ENCODE peak calls at places on chromosomes 4 and X, in eight cellular contexts. G is OCI-LY7, U is hepatocyte, S is HCT116, W is GM23338, L is SK-N-SH, H is PC-3, B is GM23248. N is an unnamed sample. For H4K20me1, the result is how much of the 10 kb centered on the place peaks cover.

GRCh38 chrX:154793084-154793483 is 12.2 kb downstream of the MPP1 start:
- DNase-seq in G (no peak), U (no peak), S (no peak), W (no peak), L (no peak), H (peak), B (no peak), N (no peak)

GRCh38 chr4:182770969-182771330 is 146.2 kb downstream of the DCTD start:
- DNase-seq in G (no peak), U (peak), S (no peak), W (peak), L (no peak), H (no peak), B (no peak), N (peak)

GRCh38 chrX:40158036-40158706 is 60.4 kb upstream of the BCOR start:
- DNase-seq in G (peak), U (peak), S (no peak), W (peak), L (no peak), H (peak), B (peak), N (peak)

GRCh38 chr4:165288639-165289428 is 38.6 kb upstream of the MSMO1 start:
- DNase-seq in G (no peak), U (no peak), S (no peak), W (no peak), L (no peak), H (peak), B (peak), N (no peak)

GRCh38 chr4:5609265-5610007 is 98.9 kb downstream of the EVC2 start:
- DNase-seq in G (no peak), U (no peak), S (no peak), W (no peak), L (no peak), H (no peak), B (no peak), N (no peak)

GRCh38 chr4:176185068-176185467 is 10.3 kb downstream of the SPATA4 start:
- DNase-seq in G (no peak), U (no peak), S (no peak), W (no peak), L (no peak), H (peak), B (peak), N (no peak)

GRCh38 chr4:3317656-3318211 is 24.9 kb downstream of the RGS12 start:
- DNase-seq in G (no peak), U (no peak), S (no peak), W (no peak), L (no peak), H (no peak), B (no peak), N (no peak)

GRCh38 chr4:182242793-182243192 is 409 bp upstream of the TENM3 start:
- DNase-seq in G (no peak), U (peak), S (no peak), W (no peak), L (no peak), H (no peak), B (no peak), N (no peak)

GRCh38 chrX:70445876-70446275 is 1.2 kb downstream of the DLG3 start:
- DNase-seq in G (no peak), U (no peak), S (no peak), W (no peak), L (peak), H (no peak), B (no peak), N (no peak)

GRCh38 chrX:136608295-136608933 is 39.5 kb upstream of the CD40LG start:
- DNase-seq in G (peak), U (no peak), S (peak), W (peak), L (no peak), H (peak), B (peak), N (peak)

GRCh38 chr4:182533948-182534347 is 290.7 kb downstream of the TENM3 start:
- DNase-seq in G (no peak), U (no peak), S (no peak), W (no peak), L (no peak), H (peak), B (peak), N (no peak)

GRCh38 chr4:56981795-56982201 is 3.1 kb downstream of the POLR2B start:
- DNase-seq in G (no peak), U (no peak), S (no peak), W (no peak), L (no peak), H (peak), B (peak), N (no peak)

GRCh38 chr4:137558951-137559350 is 26.7 kb upstream of the PCDH18 start:
- DNase-seq in G (no peak), U (no peak), S (no peak), W (no peak), L (no peak), H (peak), B (peak), N (peak)

GRCh38 chr4:90061881-90062280 is 65.3 kb upstream of the CCSER1 start:
- DNase-seq in G (no peak), U (no peak), S (no peak), W (no peak), L (no peak), H (peak), B (no peak), N (no peak)

GRCh38 chr4:139191373-139191772 is 14.4 kb upstream of the ELF2 start:
- DNase-seq in G (no peak), U (no peak), S (no peak), W (no peak), L (no peak), H (no peak), B (no peak), N (no peak)

GRCh38 chr4:139595989-139596679 is 40.1 kb upstream of the SETD7 start:
- DNase-seq in G (no peak), U (no peak), S (no peak), W (no peak), L (no peak), H (peak), B (peak), N (no peak)

GRCh38 chr4:93334003-93334402 is 494.6 kb upstream of the ATOH1 start:
- DNase-seq in G (no peak), U (no peak), S (no peak), W (no peak), L (no peak), H (no peak), B (no peak), N (no peak)

GRCh38 chr4:104860227-104861123 is 286.2 kb upstream of the TET2 start:
- DNase-seq in G (peak), U (peak), S (peak), W (peak), L (peak), H (peak), B (peak), N (peak)

GRCh38 chrX:7689791-7690412 is 153.1 kb upstream of the VCX start:
- DNase-seq in G (no peak), U (no peak), S (no peak), W (no peak), L (no peak), H (no peak), B (no peak), N (no peak)

GRCh38 chr4:39410415-39410814 is 3.7 kb downstream of the KLB start:
- DNase-seq in G (peak), U (no peak), S (no peak), W (no peak), L (no peak), H (peak), B (peak), N (no peak)

GRCh38 chr4:55010550-55010949 is 114.8 kb downstream of the KDR start:
- DNase-seq in G (no peak), U (no peak), S (no peak), W (no peak), L (no peak), H (no peak), B (no peak), N (no peak)

GRCh38 chrX:71532078-71532752 is 689 bp upstream of the OGT start:
- DNase-seq in G (peak), U (peak), S (no peak), W (no peak), L (no peak), H (peak), B (peak), N (peak)

GRCh38 chrX:109511113-109511512 is 25.5 kb upstream of the NXT2 start:
- DNase-seq in G (peak), U (no peak), S (no peak), W (no peak), L (no peak), H (no peak), B (no peak), N (no peak)

GRCh38 chrX:18278448-18278847 is 57.8 kb upstream of the BEND2 start:
- DNase-seq in G (no peak), U (no peak), S (no peak), W (no peak), L (no peak), H (no peak), B (no peak), N (no peak)

GRCh38 chrX:70013483-70014222 is 36.1 kb downstream of the AWAT2 start:
- DNase-seq in G (no peak), U (no peak), S (no peak), W (no peak), L (no peak), H (no peak), B (no peak), N (no peak)

GRCh38 chr4:128604840-128605239 is 204.7 kb upstream of the JADE1 start:
- DNase-seq in G (no peak), U (no peak), S (no peak), W (no peak), L (no peak), H (peak), B (no peak), N (no peak)

GRCh38 chr4:1975391-1975801 is 33.4 kb downstream of the NELFA start:
- DNase-seq in G (no peak), U (no peak), S (no peak), W (no peak), L (no peak), H (no peak), B (no peak), N (no peak)

GRCh38 chrX:19342331-19342906 is 1.3 kb upstream of the PDHA1 start:
- DNase-seq in G (peak), U (peak), S (no peak), W (no peak), L (no peak), H (peak), B (peak), N (no peak)

GRCh38 chrX:96394566-96394965 is 290.1 kb upstream of the DIAPH2 start:
- DNase-seq in G (no peak), U (no peak), S (no peak), W (no peak), L (no peak), H (peak), B (peak), N (no peak)

GRCh38 chr4:87093443-87094123 is 126.8 kb downstream of the KLHL8 start:
- DNase-seq in G (peak), U (peak), S (peak), W (peak), L (peak), H (peak), B (peak), N (peak)

GRCh38 chr4:87089368-87089767 is 131.1 kb downstream of the KLHL8 start:
- DNase-seq in G (no peak), U (no peak), S (no peak), W (no peak), L (no peak), H (peak), B (no peak), N (no peak)

GRCh38 chr4:87088188-87088587 is 132.2 kb downstream of the KLHL8 start:
- DNase-seq in G (no peak), U (no peak), S (no peak), W (no peak), L (no peak), H (no peak), B (no peak), N (no peak)

GRCh38 chr4:87090305-87090704 is 130.1 kb downstream of the KLHL8 start:
- DNase-seq in G (no peak), U (no peak), S (no peak), W (no peak), L (no peak), H (no peak), B (no peak), N (no peak)

DNA sequence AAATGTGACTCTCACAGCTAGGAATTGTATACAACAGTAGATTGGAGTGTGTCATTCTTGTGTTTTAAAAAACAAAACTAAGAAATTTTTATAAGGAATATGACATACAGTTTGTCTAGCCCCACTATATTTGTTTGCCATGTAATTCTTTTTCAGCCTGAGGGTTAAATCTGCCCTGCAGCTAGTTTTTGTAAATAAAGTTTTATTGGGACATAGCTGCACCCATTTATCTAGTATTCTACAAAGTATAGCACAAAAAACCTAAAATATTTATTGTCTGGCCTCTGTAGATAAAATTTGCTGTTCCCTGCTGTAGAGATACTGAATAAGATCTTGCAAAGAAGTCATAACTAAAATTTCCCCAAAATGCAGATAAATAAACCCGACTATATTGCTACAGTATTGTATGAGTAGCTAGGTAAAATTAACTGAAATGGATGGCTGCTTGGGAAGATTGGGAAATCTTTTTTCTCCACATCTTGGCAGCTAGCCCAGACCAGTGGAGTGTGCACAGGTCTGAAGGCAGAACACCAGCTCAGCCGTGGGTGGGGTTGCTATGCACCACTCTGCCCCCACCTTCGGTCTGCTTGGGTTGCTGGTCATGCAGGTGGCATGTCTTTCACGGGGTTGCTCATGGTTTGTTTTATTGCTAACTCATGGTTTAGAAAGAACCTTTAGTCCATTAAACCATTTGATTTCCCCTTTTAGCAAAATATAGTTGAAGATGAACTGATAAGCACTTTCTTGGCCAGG is 127.9 kb downstream of the KLHL8 start:
- DNase-seq in G (peak), U (peak), S (peak), W (no peak), L (peak), H (peak), B (peak), N (no peak)
- H4K20me1 ChIP-seq in G (under half), U (under half), S (under half), W (under half), L (under half), H (under half), B (under half), N (under half)

GRCh38 chr4:185811509-185812364 is at the start of gene SORBS2:
- DNase-seq in G (peak), U (peak), S (no peak), W (peak), L (peak), H (peak), B (peak), N (peak)
- H3K4me3 ChIP-seq in G (peak), U (peak), S (no peak), W (no peak), L (peak), H (peak), B (no peak), N (peak)

DNA sequence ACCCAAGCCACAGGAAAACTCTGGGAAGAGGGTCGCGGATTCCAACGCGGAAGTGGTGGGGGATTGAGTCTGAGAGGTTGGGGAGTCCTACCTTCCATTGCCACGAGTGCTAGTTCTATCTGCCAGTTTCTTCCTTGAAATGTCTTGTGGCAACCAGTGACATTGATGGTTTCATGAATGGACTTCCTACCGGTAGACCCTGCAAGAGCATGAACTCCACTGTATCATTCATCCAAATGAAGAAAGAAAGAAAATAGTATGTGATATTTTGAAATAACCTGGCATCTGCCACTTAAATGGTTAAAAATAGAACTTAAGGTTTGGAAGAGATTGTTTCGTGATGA is 1.1 kb upstream of the SLC10A7 start:
- DNase-seq in G (peak), U (no peak), S (no peak), W (peak), L (no peak), H (peak), B (peak), N (no peak)
- TF ChIP-seq EZH2phosphoT487 in G (no peak), U (no peak), S (no peak), W (no peak), L (no peak), H (no peak), B (no peak), N (no peak)

DNA sequence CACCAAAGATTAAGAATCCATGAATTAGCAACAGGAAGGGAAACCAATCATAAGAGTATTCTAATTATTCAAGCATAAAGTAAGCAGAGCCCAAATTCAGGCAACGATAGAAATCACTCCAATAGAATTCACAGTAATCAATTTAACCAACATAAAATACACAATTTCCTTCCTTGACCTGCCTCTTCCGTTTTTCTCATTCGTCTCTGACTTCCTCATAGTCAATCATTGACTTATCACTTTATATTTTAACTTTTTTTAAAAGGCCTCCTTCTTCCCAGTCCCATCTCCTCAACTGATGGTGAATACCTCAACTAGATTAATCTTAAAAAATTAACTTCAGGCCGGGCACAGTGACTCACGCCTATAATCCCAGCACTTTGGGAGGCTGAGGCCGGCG is 13.4 kb downstream of the CNOT6L start:
- DNase-seq in G (no peak), U (no peak), S (no peak), W (no peak), L (no peak), H (no peak), B (no peak), N (no peak)
- H4K20me1 ChIP-seq in G (under half), U (half or more), S (under half), W (under half), L (under half), H (under half), B (under half), N (under half)

GRCh38 chr4:952881-953573 is 20.3 kb downstream of the DGKQ start:
- DNase-seq in G (no peak), U (no peak), S (no peak), W (no peak), L (peak), H (no peak), B (no peak), N (no peak)
- H3K4me3 ChIP-seq in G (no peak), U (no peak), S (no peak), W (no peak), L (no peak), H (no peak), B (no peak), N (no peak)

GRCh38 chr4:25938251-25939186 is 24.5 kb downstream of the SMIM20 start:
- DNase-seq in G (no peak), U (no peak), S (no peak), W (no peak), L (no peak), H (peak), B (peak), N (no peak)
- TF ChIP-seq EZH2phosphoT487 in G (no peak), U (no peak), S (no peak), W (no peak), L (no peak), H (no peak), B (peak), N (no peak)

DNA sequence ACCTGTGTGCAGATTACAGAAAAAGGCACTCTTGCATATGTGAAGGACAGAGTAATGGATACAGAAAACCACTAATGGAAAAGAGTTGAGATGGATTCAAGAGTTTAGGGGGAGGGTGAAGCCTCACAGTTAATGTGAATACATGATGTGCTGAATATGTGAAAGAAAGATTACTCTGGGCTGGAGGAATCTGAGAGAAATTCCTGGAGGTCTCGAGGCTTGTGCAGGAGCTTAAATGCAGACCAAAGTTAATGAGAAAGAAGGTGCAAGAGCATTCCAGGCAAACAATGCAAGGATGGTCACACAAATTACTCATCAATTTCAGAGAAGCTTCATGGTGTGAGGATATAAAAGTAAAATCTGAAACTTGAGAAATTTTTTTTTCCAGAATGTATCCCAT is 768.8 kb downstream of the STPG2 start:
- DNase-seq in G (no peak), U (no peak), S (no peak), W (no peak), L (no peak), H (no peak), B (no peak), N (no peak)
- H4K20me1 ChIP-seq in G (under half), U (under half), S (under half), W (under half), L (under half), H (under half), B (under half), N (under half)

N was measured in neural progenitor cell.